ENCODE peak calls at places on chromosomes 3 and 15, in five cellular contexts. M is immature natural killer cell, P is ecto neural progenitor cell, L is endothelial cell of umbilical vein, J is EL. R is an unnamed sample.

GRCh38 chr15:79094611-79095021 is 4.0 kb upstream of the RASGRF1 start:
- DNase-seq in J (no peak), L (no peak), P (peak), M (no peak), R (no peak)

GRCh38 chr15:53203454-53203853 is 413.3 kb upstream of the ONECUT1 start:
- DNase-seq in L (no peak), P (no peak), M (no peak), J (no peak), R (no peak)

GRCh38 chr15:41828747-41829270 is 917 bp downstream of the JMJD7 start:
- DNase-seq in P (no peak), L (peak), M (no peak), J (no peak), R (peak)

GRCh38 chr3:192514081-192514753 is 213.1 kb downstream of the FGF12 start:
- DNase-seq in L (peak), J (peak), M (no peak), P (peak), R (peak)

GRCh38 chr3:147701195-147701594 is 292.0 kb downstream of the ZIC1 start:
- DNase-seq in P (no peak), M (no peak), L (no peak), J (peak), R (no peak)

GRCh38 chr3:13399603-13400002 is 20.5 kb downstream of the NUP210 start:
- DNase-seq in P (no peak), M (no peak), L (no peak), J (no peak), R (no peak)

GRCh38 chr15:72229076-72229946 is 1.7 kb downstream of the PKM start:
- DNase-seq in L (peak), J (no peak), P (peak), M (peak), R (no peak)

GRCh38 chr3:110568246-110568645 is 503.4 kb upstream of the NECTIN3 start:
- DNase-seq in L (peak), P (no peak), J (peak), M (no peak), R (peak)

GRCh38 chr15:68410466-68411200 is 21.3 kb downstream of the ITGA11 start:
- DNase-seq in L (no peak), P (peak), J (no peak), M (no peak), R (no peak)

GRCh38 chr15:56805466-56806146 is 72.3 kb upstream of the ZNF280D start:
- DNase-seq in P (no peak), L (peak), M (no peak), J (peak), R (peak)

GRCh38 chr3:110126065-110126464 is 788.7 kb upstream of the DPPA4 start:
- DNase-seq in J (peak), L (no peak), P (no peak), M (no peak), R (peak)

GRCh38 chr3:177596822-177597271 is 399.6 kb upstream of the TBL1XR1 start:
- DNase-seq in P (no peak), J (no peak), L (no peak), M (no peak), R (no peak)

GRCh38 chr15:65245096-65245849 is 34.0 kb upstream of the CILP start:
- DNase-seq in J (peak), P (no peak), M (no peak), L (no peak), R (peak)

GRCh38 chr3:194306109-194306686 is 44.9 kb downstream of the CPN2 start:
- DNase-seq in L (peak), P (peak), M (peak), J (no peak), R (no peak)

GRCh38 chr15:45276851-45277250 is 24.8 kb downstream of the SLC28A2 start:
- DNase-seq in P (no peak), J (peak), L (peak), M (peak), R (peak)

GRCh38 chr3:180762866-180763265 is 83.6 kb upstream of the CCDC39 start:
- DNase-seq in J (no peak), P (no peak), L (no peak), M (no peak), R (peak)

GRCh38 chr3:34229871-34230270 is 431.4 kb downstream of the PDCD6IP start:
- DNase-seq in J (no peak), M (no peak), P (no peak), L (no peak), R (no peak)

GRCh38 chr15:59190291-59190690 is 16.4 kb upstream of the LDHAL6B start:
- DNase-seq in P (no peak), M (no peak), J (no peak), L (no peak), R (no peak)

GRCh38 chr3:196159952-196160804 is 51.0 kb downstream of the ZDHHC19 start:
- DNase-seq in M (no peak), P (no peak), L (peak), J (peak), R (peak)

GRCh38 chr3:45034612-45035252 is 8.6 kb downstream of the CLEC3B start:
- DNase-seq in L (no peak), J (no peak), M (peak), P (no peak), R (peak)

GRCh38 chr15:69760263-69760855 is 307.7 kb downstream of the RPLP1 start:
- DNase-seq in P (no peak), L (no peak), J (no peak), M (no peak), R (peak)

GRCh38 chr3:146375214-146375613 is 94.1 kb downstream of the PLSCR2 start:
- DNase-seq in M (no peak), P (no peak), L (no peak), J (peak), R (no peak)

GRCh38 chr3:187720337-187720670 is 17.9 kb upstream of the RTP2 start:
- DNase-seq in P (no peak), L (no peak), M (no peak), J (no peak), R (no peak)

GRCh38 chr3:146912233-146913015 is 307.3 kb upstream of the PLSCR5 start:
- DNase-seq in J (no peak), L (peak), P (no peak), M (no peak), R (no peak)

GRCh38 chr15:69847625-69848024 is 250.1 kb downstream of the TLE3 start:
- DNase-seq in L (no peak), M (no peak), J (no peak), P (no peak), R (no peak)

GRCh38 chr3:171168086-171168485 is 141.6 kb upstream of the SLC2A2 start:
- DNase-seq in J (peak), P (no peak), L (no peak), M (no peak), R (peak)

GRCh38 chr15:25092661-25093060 is 137.9 kb downstream of the SNRPN start:
- DNase-seq in J (no peak), L (no peak), P (no peak), M (no peak), R (peak)

GRCh38 chr15:70741107-70741511 is 22.2 kb downstream of the UACA start:
- DNase-seq in L (peak), M (no peak), J (peak), P (no peak), R (peak)

GRCh38 chr3:107375682-107376081 is 1.6 kb upstream of the CCDC54 start:
- DNase-seq in J (no peak), P (no peak), L (no peak), M (no peak), R (no peak)

GRCh38 chr3:127135241-127136023 is 57.5 kb upstream of the PRR23E start:
- DNase-seq in P (no peak), J (no peak), L (no peak), M (no peak), R (no peak)

GRCh38 chr3:29764059-29764458 is 483.2 kb downstream of the RBMS3 start:
- DNase-seq in L (peak), P (no peak), J (peak), M (no peak), R (peak)

GRCh38 chr3:16945330-16945729 is 60.6 kb downstream of the PLCL2 start:
- DNase-seq in M (no peak), J (peak), P (no peak), L (peak), R (peak)